ENCODE peak calls at places on chromosome 10, in five cellular contexts. W, U, Q, A and D are unnamed samples.

GRCh38 chr10:112953760-112954159 is 3.7 kb downstream of the TCF7L2 start:
- DNase-seq in A (peak), U (no peak), W (no peak), Q (no peak), D (no peak)

GRCh38 chr10:49667991-49668390 is 11.5 kb upstream of the C10orf53 start:
- DNase-seq in W (no peak), A (no peak), Q (no peak), U (no peak), D (no peak)

GRCh38 chr10:10131984-10132383 is 885.7 kb upstream of the CELF2 start:
- DNase-seq in A (peak), W (no peak), U (no peak), Q (no peak), D (no peak)

GRCh38 chr10:7243873-7244272 is 167.0 kb downstream of the SFMBT2 start:
- DNase-seq in W (no peak), U (no peak), A (no peak), Q (no peak), D (no peak)

GRCh38 chr10:35259769-35260397 is 76.4 kb upstream of the CCNY start:
- DNase-seq in A (peak), U (no peak), W (no peak), Q (no peak), D (peak)

GRCh38 chr10:119418401-119418800 is 124.1 kb downstream of the RGS10 start:
- DNase-seq in U (no peak), Q (peak), A (no peak), W (no peak), D (no peak)

GRCh38 chr10:44517635-44518034 is 132.7 kb upstream of the CXCL12 start:
- DNase-seq in W (no peak), Q (no peak), A (no peak), U (no peak), D (no peak)

GRCh38 chr10:28719789-28720436 is 42.6 kb downstream of the BAMBI start:
- DNase-seq in W (no peak), U (no peak), A (peak), Q (no peak), D (peak)

GRCh38 chr10:35768731-35769130 is 126.6 kb upstream of the FZD8 start:
- DNase-seq in A (no peak), Q (no peak), U (no peak), W (no peak), D (no peak)

GRCh38 chr10:70815504-70816219 is at the start of gene SGPL1:
- DNase-seq in Q (peak), W (peak), A (peak), U (peak), D (no peak)

GRCh38 chr10:43843331-43844101 is 194.8 kb upstream of the ZNF32 start:
- DNase-seq in U (no peak), W (peak), Q (no peak), A (peak), D (no peak)

GRCh38 chr10:80454526-80455460 is 683 bp downstream of the TSPAN14 start:
- DNase-seq in Q (peak), W (peak), A (peak), U (no peak), D (no peak)

GRCh38 chr10:8034666-8035640 is 19.5 kb upstream of the GATA3 start:
- DNase-seq in W (no peak), Q (no peak), U (no peak), A (no peak), D (no peak)

GRCh38 chr10:126059101-126059826 is 162.9 kb downstream of the FANK1 start:
- DNase-seq in Q (no peak), W (no peak), U (no peak), A (peak), D (peak)

GRCh38 chr10:105189464-105189800 is 548.3 kb downstream of the SORCS3 start:
- DNase-seq in W (no peak), Q (no peak), U (no peak), A (peak), D (no peak)

GRCh38 chr10:34651796-34652195 is 163.3 kb downstream of the PARD3 start:
- DNase-seq in A (peak), U (no peak), Q (no peak), W (no peak), D (no peak)

GRCh38 chr10:128875955-128876354 is 591.1 kb upstream of the MGMT start:
- DNase-seq in Q (no peak), A (peak), U (no peak), W (peak), D (no peak)

GRCh38 chr10:68155615-68156205 is 46.4 kb downstream of the MYPN start:
- DNase-seq in W (no peak), A (peak), Q (no peak), U (no peak), D (no peak)

GRCh38 chr10:96230527-96230926 is 40.8 kb downstream of the BLNK start:
- DNase-seq in W (no peak), Q (no peak), U (no peak), A (no peak), D (no peak)

GRCh38 chr10:17943033-17943745 is 8.5 kb upstream of the SLC39A12 start:
- DNase-seq in U (no peak), Q (no peak), A (no peak), W (no peak), D (no peak)

GRCh38 chr10:60384708-60385398 is 4.8 kb downstream of the ANK3 start:
- DNase-seq in A (peak), U (no peak), Q (no peak), W (no peak), D (peak)

GRCh38 chr10:71138126-71138860 is 74.1 kb upstream of the UNC5B start:
- DNase-seq in Q (no peak), U (no peak), A (no peak), W (no peak), D (no peak)

GRCh38 chr10:71880425-71881306 is 29.6 kb upstream of the PSAP start:
- DNase-seq in Q (peak), U (no peak), W (no peak), A (peak), D (no peak)

GRCh38 chr10:29257106-29257783 is 31.6 kb upstream of the LYZL1 start:
- DNase-seq in Q (no peak), W (peak), U (no peak), A (peak), D (peak)

GRCh38 chr10:26430641-26431163 is 7.4 kb upstream of the APBB1IP start:
- DNase-seq in A (no peak), W (no peak), U (no peak), Q (no peak), D (no peak)

GRCh38 chr10:78706256-78706655 is 362.5 kb upstream of the ZMIZ1 start:
- DNase-seq in Q (no peak), W (no peak), U (no peak), A (peak), D (no peak)

GRCh38 chr10:59434463-59435326 is 72.3 kb upstream of the FAM13C start:
- DNase-seq in A (peak), Q (no peak), U (no peak), W (no peak), D (peak)

GRCh38 chr10:26384600-26384999 is 53.5 kb upstream of the APBB1IP start:
- DNase-seq in U (no peak), Q (no peak), A (no peak), W (no peak), D (no peak)

GRCh38 chr10:86652361-86653202 is 1.8 kb upstream of the OPN4 start:
- DNase-seq in W (peak), Q (no peak), U (no peak), A (peak), D (no peak)

GRCh38 chr10:101650841-101651240 is 44.1 kb downstream of the FBXW4 start:
- DNase-seq in Q (no peak), U (no peak), W (no peak), A (no peak), D (no peak)

GRCh38 chr10:71075759-71076472 is 136.5 kb upstream of the UNC5B start:
- DNase-seq in U (no peak), A (no peak), Q (no peak), W (peak), D (no peak)

GRCh38 chr10:58868736-58869435 is 307.6 kb upstream of the PHYHIPL start:
- DNase-seq in U (no peak), W (no peak), A (peak), Q (no peak), D (peak)